ENCODE peak calls at places on chromosomes 12 and 14, in four cellular contexts. One of them, this sample, is unnamed.
A peak's percentile ranks its signal among the peaks of the same experiment; 100 is the strongest.

GRCh38 chr12:84911331-84912190 is 1.0 kb downstream of the SLC6A15 start:
- DNase-seq in mesothelial cell of epicardium: peak; percentile 77
- DNase-seq in brain microvascular endothelial cell: peak; percentile 89
- DNase-seq in lung: no peak
- DNase-seq in this sample: no peak

GRCh38 chr12:94725375-94726168 is 75.2 kb upstream of the TMCC3 start:
- DNase-seq in mesothelial cell of epicardium: no peak
- DNase-seq in brain microvascular endothelial cell: peak; percentile 38
- DNase-seq in lung: no peak
- DNase-seq in this sample: no peak

GRCh38 chr12:27982380-27982779 is 9.8 kb upstream of the PTHLH start:
- DNase-seq in mesothelial cell of epicardium: no peak
- DNase-seq in brain microvascular endothelial cell: no peak
- DNase-seq in lung: no peak
- DNase-seq in this sample: no peak

GRCh38 chr12:50706606-50707005 is 57.3 kb upstream of the ATF1 start:
- DNase-seq in mesothelial cell of epicardium: no peak
- DNase-seq in brain microvascular endothelial cell: no peak
- DNase-seq in lung: no peak
- DNase-seq in this sample: no peak

GRCh38 chr12:120490284-120490683 is 5.6 kb upstream of the DYNLL1 start:
- DNase-seq in mesothelial cell of epicardium: no peak
- DNase-seq in brain microvascular endothelial cell: no peak
- DNase-seq in lung: no peak
- DNase-seq in this sample: no peak

GRCh38 chr12:96416033-96416790 is 16.0 kb upstream of the CDK17 start:
- DNase-seq in mesothelial cell of epicardium: no peak
- DNase-seq in brain microvascular endothelial cell: peak; percentile 51
- DNase-seq in lung: no peak
- DNase-seq in this sample: no peak

GRCh38 chr12:120920178-120920577 is 16.0 kb upstream of the SPPL3 start:
- DNase-seq in mesothelial cell of epicardium: no peak
- DNase-seq in brain microvascular endothelial cell: no peak
- DNase-seq in lung: no peak
- DNase-seq in this sample: no peak

GRCh38 chr12:78698747-78699146 is 165.8 kb upstream of the SYT1 start:
- DNase-seq in mesothelial cell of epicardium: no peak
- DNase-seq in brain microvascular endothelial cell: peak; percentile 59
- DNase-seq in lung: no peak
- DNase-seq in this sample: no peak

GRCh38 chr12:62291888-62292760 is 31.9 kb downstream of the USP15 start:
- DNase-seq in mesothelial cell of epicardium: no peak
- DNase-seq in brain microvascular endothelial cell: peak; percentile 33
- DNase-seq in lung: no peak
- DNase-seq in this sample: no peak

GRCh38 chr12:75489613-75490210 is 9.2 kb downstream of the GLIPR1 start:
- DNase-seq in mesothelial cell of epicardium: no peak
- DNase-seq in brain microvascular endothelial cell: no peak
- DNase-seq in lung: no peak
- DNase-seq in this sample: no peak

GRCh38 chr12:59030415-59030814 is 110.1 kb upstream of the LRIG3 start:
- DNase-seq in mesothelial cell of epicardium: no peak
- DNase-seq in brain microvascular endothelial cell: no peak
- DNase-seq in lung: peak; percentile 69
- DNase-seq in this sample: no peak

GRCh38 chr14:29028973-29029582 is 262.5 kb downstream of the FOXG1 start:
- DNase-seq in mesothelial cell of epicardium: no peak
- DNase-seq in brain microvascular endothelial cell: no peak
- DNase-seq in lung: no peak
- DNase-seq in this sample: no peak
- TF ChIP-seq CTCF in mesothelial cell of epicardium: no peak
- TF ChIP-seq CTCF in brain microvascular endothelial cell: no peak
- TF ChIP-seq CTCF in lung: no peak
- TF ChIP-seq CTCF in this sample: no peak

GRCh38 chr12:102730996-102731395 is 186.0 kb downstream of the PAH start:
- DNase-seq in mesothelial cell of epicardium: no peak
- DNase-seq in brain microvascular endothelial cell: no peak
- DNase-seq in lung: no peak
- DNase-seq in this sample: no peak
- TF ChIP-seq CTCF in mesothelial cell of epicardium: no peak
- TF ChIP-seq CTCF in brain microvascular endothelial cell: no peak
- TF ChIP-seq CTCF in lung: no peak
- TF ChIP-seq CTCF in this sample: no peak

GRCh38 chr12:17976202-17976601 is 113.8 kb downstream of the RERGL start:
- DNase-seq in mesothelial cell of epicardium: no peak
- DNase-seq in brain microvascular endothelial cell: peak; percentile 22
- DNase-seq in lung: no peak
- DNase-seq in this sample: no peak
- TF ChIP-seq CTCF in mesothelial cell of epicardium: no peak
- TF ChIP-seq CTCF in brain microvascular endothelial cell: peak; percentile 55
- TF ChIP-seq CTCF in lung: no peak
- TF ChIP-seq CTCF in this sample: peak; percentile 18

DNA sequence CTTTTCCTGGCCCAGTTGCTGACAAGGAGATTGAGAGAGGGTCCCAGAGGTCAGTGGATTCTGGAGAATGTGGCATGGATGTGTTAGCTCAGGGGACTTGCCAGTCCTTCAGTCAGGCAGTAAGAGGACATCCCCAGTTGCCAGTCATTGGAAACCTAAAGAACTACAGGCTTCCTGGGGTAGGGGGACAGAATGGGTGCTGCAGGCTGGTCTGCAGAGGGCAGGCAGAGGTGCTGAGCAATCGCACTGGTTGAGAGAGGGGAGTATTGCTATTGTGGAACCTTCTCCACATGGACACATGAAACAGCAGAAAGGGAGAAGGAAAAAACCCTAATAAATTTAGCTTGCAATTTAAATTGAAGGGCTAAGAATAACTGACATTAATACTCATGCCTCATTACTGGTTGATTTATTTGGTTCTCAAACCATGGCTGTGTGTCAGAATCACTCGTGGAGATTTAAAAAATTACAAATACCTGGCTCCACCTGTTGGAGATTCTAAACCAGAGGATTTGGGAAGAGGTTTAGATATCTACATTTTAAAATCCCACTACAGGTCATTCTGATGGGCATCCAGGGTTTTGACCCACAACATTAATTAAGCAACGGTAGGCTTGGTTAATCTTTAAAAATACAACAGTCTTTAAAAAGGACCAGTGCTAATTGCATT is 71.2 kb upstream of the SLC38A2 start:
- DNase-seq in mesothelial cell of epicardium: no peak
- DNase-seq in brain microvascular endothelial cell: no peak
- DNase-seq in lung: no peak
- DNase-seq in this sample: no peak
- TF ChIP-seq CTCF in mesothelial cell of epicardium: no peak
- TF ChIP-seq CTCF in brain microvascular endothelial cell: no peak
- TF ChIP-seq CTCF in lung: no peak
- TF ChIP-seq CTCF in this sample: no peak

GRCh38 chr12:116990329-116990728 is 79.6 kb downstream of the FBXW8 start:
- DNase-seq in mesothelial cell of epicardium: no peak
- DNase-seq in brain microvascular endothelial cell: no peak
- DNase-seq in lung: no peak
- DNase-seq in this sample: no peak
- TF ChIP-seq CTCF in mesothelial cell of epicardium: no peak
- TF ChIP-seq CTCF in brain microvascular endothelial cell: no peak
- TF ChIP-seq CTCF in lung: no peak
- TF ChIP-seq CTCF in this sample: no peak

DNA sequence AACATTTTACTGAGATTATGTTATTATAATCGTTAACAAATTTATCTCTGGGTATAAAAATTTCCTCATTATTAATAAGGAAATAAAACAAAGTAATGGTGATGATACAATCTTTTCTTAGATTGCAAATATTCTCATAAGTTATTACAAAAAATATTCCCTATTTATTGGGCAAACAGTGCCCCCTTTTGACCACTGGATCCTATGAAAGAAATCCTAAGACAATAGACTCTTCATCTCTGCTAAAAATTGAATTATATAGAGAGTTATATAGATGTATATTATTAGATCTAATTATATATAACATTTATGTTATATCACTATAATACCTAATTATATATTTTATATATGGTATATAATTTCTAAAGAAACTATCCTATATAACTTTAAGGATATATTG is 94.2 kb upstream of the FGD4 start:
- DNase-seq in mesothelial cell of epicardium: no peak
- DNase-seq in brain microvascular endothelial cell: no peak
- DNase-seq in lung: no peak
- DNase-seq in this sample: no peak
- TF ChIP-seq CTCF in mesothelial cell of epicardium: no peak
- TF ChIP-seq CTCF in brain microvascular endothelial cell: peak; percentile 14
- TF ChIP-seq CTCF in lung: peak; percentile 56
- TF ChIP-seq CTCF in this sample: no peak

GRCh38 chr12:14442221-14442881 is 76.9 kb downstream of the ATF7IP start:
- DNase-seq in mesothelial cell of epicardium: no peak
- DNase-seq in brain microvascular endothelial cell: no peak
- DNase-seq in lung: peak; percentile 42
- DNase-seq in this sample: no peak
- TF ChIP-seq CTCF in mesothelial cell of epicardium: no peak
- TF ChIP-seq CTCF in brain microvascular endothelial cell: no peak
- TF ChIP-seq CTCF in lung: no peak
- TF ChIP-seq CTCF in this sample: no peak

GRCh38 chr14:65412189-65412846 is at the start of gene FUT8:
- DNase-seq in mesothelial cell of epicardium: peak; percentile 94
- DNase-seq in brain microvascular endothelial cell: peak; percentile 86
- DNase-seq in lung: peak; percentile 95
- DNase-seq in this sample: peak; percentile 99

GRCh38 chr14:65413739-65414045 is 1.2 kb downstream of the FUT8 start:
- DNase-seq in mesothelial cell of epicardium: no peak
- DNase-seq in brain microvascular endothelial cell: no peak
- DNase-seq in lung: no peak
- DNase-seq in this sample: no peak

GRCh38 chr14:65412881-65413738 is 580 bp downstream of the FUT8 start:
- DNase-seq in mesothelial cell of epicardium: no peak
- DNase-seq in brain microvascular endothelial cell: peak; percentile 47
- DNase-seq in lung: peak; percentile 64
- DNase-seq in this sample: no peak

GRCh38 chr14:65415613-65416012 is 3.1 kb downstream of the FUT8 start:
- DNase-seq in mesothelial cell of epicardium: no peak
- DNase-seq in brain microvascular endothelial cell: no peak
- DNase-seq in lung: no peak
- DNase-seq in this sample: no peak

GRCh38 chr14:65414961-65415589 is 2.5 kb downstream of the FUT8 start:
- DNase-seq in mesothelial cell of epicardium: no peak
- DNase-seq in brain microvascular endothelial cell: peak; percentile 11
- DNase-seq in lung: no peak
- DNase-seq in this sample: no peak
- TF ChIP-seq CTCF in mesothelial cell of epicardium: peak; percentile 32
- TF ChIP-seq CTCF in brain microvascular endothelial cell: peak; percentile 46
- TF ChIP-seq CTCF in lung: peak; percentile 22
- TF ChIP-seq CTCF in this sample: peak; percentile 74

DNA sequence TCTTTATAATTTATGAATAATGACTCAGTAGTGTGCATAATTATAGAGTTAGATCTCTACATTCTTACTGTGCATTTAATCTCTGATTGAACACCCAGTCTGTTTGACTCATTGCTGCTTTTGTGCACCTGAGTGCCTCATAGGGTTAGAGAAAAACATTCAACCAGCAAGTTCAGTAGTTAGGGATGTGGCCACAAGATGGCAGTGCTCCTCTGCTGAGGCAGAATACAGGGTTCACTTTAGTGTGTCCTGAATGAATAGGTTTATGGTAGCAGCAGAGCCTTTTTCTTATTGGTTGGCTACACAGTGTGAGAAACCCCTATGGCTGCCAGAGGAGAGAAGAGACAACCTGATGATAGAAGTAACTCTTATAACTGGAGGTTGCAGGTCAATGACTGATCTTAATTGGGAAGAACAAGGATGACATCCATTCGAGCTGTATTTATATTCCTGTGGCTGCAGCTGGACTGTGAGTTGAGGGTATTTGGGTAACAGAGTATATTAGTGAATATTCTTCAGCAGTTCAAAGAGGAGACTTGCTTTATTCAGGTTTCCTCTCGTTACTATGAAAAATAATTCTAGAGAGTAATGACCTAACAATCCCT is 194.9 kb upstream of the OR4E1 start:
- DNase-seq in mesothelial cell of epicardium: peak; percentile 64
- DNase-seq in brain microvascular endothelial cell: peak; percentile 80
- DNase-seq in lung: peak; percentile 37
- DNase-seq in this sample: no peak
- TF ChIP-seq CTCF in mesothelial cell of epicardium: peak; percentile 59
- TF ChIP-seq CTCF in brain microvascular endothelial cell: peak; percentile 89
- TF ChIP-seq CTCF in lung: peak; percentile 38
- TF ChIP-seq CTCF in this sample: peak; percentile 65